ENCODE peak calls at places on chromosomes 6 and 20, in six cellular contexts. W is fibroblast of mammary gland, L is astrocyte of the spinal cord, F is NB4, E is WTC11, R is tibial nerve. N is an unnamed sample.

GRCh38 chr6:11166948-11167347 is 55.4 kb upstream of the ERVFRD-1 start:
- DNase-seq in E (no peak), L (no peak), W (no peak), R (no peak), F (no peak), N (no peak)

GRCh38 chr6:45626087-45626891 is 248.6 kb upstream of the SUPT3H start:
- DNase-seq in W (peak; percentile 99), R (no peak), L (peak; percentile 80), E (no peak), F (peak; percentile 93), N (no peak)

GRCh38 chr6:169251822-169252804 is 1.5 kb downstream of the THBS2 start:
- DNase-seq in W (no peak), E (no peak), L (no peak), R (no peak), F (no peak), N (no peak)

GRCh38 chr20:63058696-63059335 is 52.1 kb upstream of the BHLHE23 start:
- DNase-seq in W (no peak), F (no peak), L (no peak), R (no peak), E (peak; percentile 12), N (no peak)

GRCh38 chr6:129730477-129731165 is 20.6 kb upstream of the ARHGAP18 start:
- DNase-seq in F (peak; percentile 47), R (no peak), L (peak; percentile 53), E (no peak), W (peak; percentile 40), N (no peak)

GRCh38 chr20:50715694-50716093 is 15.7 kb upstream of the PARD6B start:
- DNase-seq in W (no peak), E (no peak), L (no peak), R (no peak), F (no peak), N (no peak)

GRCh38 chr6:12886961-12887775 is 170.6 kb downstream of the PHACTR1 start:
- DNase-seq in L (peak; percentile 23), F (no peak), E (no peak), R (no peak), W (peak; percentile 17), N (no peak)

GRCh38 chr20:51221791-51222408 is 199.0 kb upstream of the KCNG1 start:
- DNase-seq in R (no peak), F (peak; percentile 19), E (peak; percentile 70), W (peak; percentile 56), L (peak; percentile 85), N (peak; percentile 9)

GRCh38 chr20:58515240-58516212 is at the start of gene APCDD1L:
- DNase-seq in R (no peak), L (peak; percentile 59), E (no peak), W (peak; percentile 69), F (no peak), N (peak; percentile 18)

GRCh38 chr6:31826793-31827285 is 699 bp upstream of the HSPA1B start:
- DNase-seq in R (peak; percentile 88), L (no peak), W (peak; percentile 88), F (peak; percentile 86), E (peak; percentile 62), N (peak; percentile 45)

GRCh38 chr20:53829086-53829703 is 235.6 kb upstream of the ZNF217 start:
- DNase-seq in E (no peak), R (peak; percentile 38), F (peak; percentile 80), W (peak; percentile 98), L (peak; percentile 95), N (no peak)

GRCh38 chr6:43838276-43839036 is 68.4 kb downstream of the VEGFA start:
- DNase-seq in W (peak; percentile 69), F (peak; percentile 76), E (peak; percentile 55), L (peak; percentile 65), R (peak; percentile 28), N (peak; percentile 45)

GRCh38 chr6:136660727-136661126 is 110.5 kb upstream of the MAP7 start:
- DNase-seq in E (no peak), F (no peak), W (no peak), L (no peak), R (no peak), N (no peak)

GRCh38 chr20:43969501-43969900 is 54.8 kb downstream of the TOX2 start:
- DNase-seq in L (no peak), F (no peak), W (no peak), R (no peak), E (no peak), N (no peak)

GRCh38 chr20:40583195-40583594 is 105.8 kb downstream of the MAFB start:
- DNase-seq in E (no peak), L (no peak), W (no peak), R (peak; percentile 28), F (peak; percentile 20), N (no peak)

GRCh38 chr6:139545474-139546116 is 171.1 kb upstream of the CITED2 start:
- DNase-seq in L (peak; percentile 23), W (no peak), F (no peak), E (no peak), R (no peak), N (no peak)

GRCh38 chr6:92635553-92636153 is 783.7 kb downstream of the EPHA7 start:
- DNase-seq in L (no peak), F (no peak), E (no peak), R (no peak), W (no peak), N (no peak)

GRCh38 chr6:11215773-11216172 is 16.7 kb downstream of the NEDD9 start:
- DNase-seq in W (no peak), E (no peak), R (no peak), F (no peak), L (no peak), N (no peak)

GRCh38 chr6:2507016-2507415 is 243.7 kb downstream of the MYLK4 start:
- DNase-seq in L (no peak), F (no peak), W (no peak), R (no peak), E (no peak), N (no peak)

GRCh38 chr6:2503816-2504494 is 246.8 kb downstream of the MYLK4 start:
- DNase-seq in F (peak; percentile 93), E (no peak), R (no peak), W (peak; percentile 96), L (peak; percentile 62), N (no peak)

GRCh38 chr6:2504495-2505064 is 246.1 kb downstream of the MYLK4 start:
- DNase-seq in R (no peak), E (no peak), W (no peak), L (no peak), F (no peak), N (no peak)

GRCh38 chr6:2507638-2508037 is 243.1 kb downstream of the MYLK4 start:
- DNase-seq in E (no peak), R (no peak), F (no peak), W (no peak), L (no peak), N (no peak)

DNA sequence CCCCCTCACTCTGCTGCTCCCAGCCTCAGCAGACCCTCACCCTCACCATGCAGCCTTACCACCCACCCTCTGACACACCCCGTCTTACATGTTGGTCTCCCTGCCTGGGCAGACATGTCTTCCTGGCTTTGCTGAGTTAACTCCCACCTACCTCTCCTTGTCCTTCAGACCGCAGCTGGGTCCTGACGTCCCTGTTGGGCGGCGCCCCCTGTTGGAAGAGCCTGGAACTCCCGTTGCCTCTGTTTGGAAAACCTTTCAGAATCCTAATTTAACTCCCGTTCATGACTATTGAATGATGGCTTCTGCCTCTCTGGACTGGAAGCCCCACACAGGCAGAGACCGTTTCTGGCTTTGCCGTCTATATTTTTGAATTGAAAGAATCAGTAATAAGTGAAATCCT is 245.1 kb downstream of the MYLK4 start:
- DNase-seq in L (no peak), F (peak; percentile 60), W (peak; percentile 33), R (no peak), E (peak; percentile 80), N (peak; percentile 46)
- TF ChIP-seq CTCF in L (peak; percentile 36), F (peak; percentile 66), W (peak; percentile 46), R (no peak), E (peak; percentile 89), N (peak; percentile 50)

DNA sequence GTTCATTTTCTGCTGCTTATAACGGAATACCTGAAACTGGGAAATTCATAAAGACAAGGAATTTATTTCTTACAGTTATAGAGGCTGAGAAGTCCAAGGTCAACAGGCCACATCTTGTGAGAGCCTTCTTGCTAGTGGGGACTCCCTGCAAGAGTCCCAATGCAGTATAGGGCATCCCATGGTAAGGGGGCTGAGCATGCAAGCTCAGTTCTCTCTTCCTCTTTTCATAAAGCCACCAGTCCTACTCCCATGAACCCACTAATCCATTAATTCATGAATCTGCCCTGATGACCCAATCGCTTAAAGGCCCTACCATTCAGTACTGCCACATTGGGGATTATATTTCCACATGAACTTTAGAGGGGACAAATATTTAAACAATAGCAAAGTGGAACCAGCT is 26.5 kb downstream of the CYB5R4 start:
- DNase-seq in E (no peak), L (no peak), W (no peak), R (no peak), F (peak; percentile 37), N (no peak)
- TF ChIP-seq CTCF in E (no peak), L (no peak), W (no peak), R (no peak), F (no peak), N (no peak)

GRCh38 chr6:125027287-125027686 is 65.0 kb downstream of the RNF217 start:
- DNase-seq in W (no peak), E (no peak), F (no peak), L (no peak), R (no peak), N (no peak)
- TF ChIP-seq CTCF in W (no peak), E (no peak), F (no peak), L (no peak), R (no peak), N (no peak)

GRCh38 chr6:81750660-81751387 is 1.7 kb downstream of the TENT5A start:
- DNase-seq in W (no peak), E (no peak), F (peak; percentile 52), L (no peak), R (no peak), N (no peak)

GRCh38 chr6:81752969-81753708 is 658 bp upstream of the TENT5A start:
- DNase-seq in L (peak; percentile 94), R (peak; percentile 86), F (peak; percentile 95), E (peak; percentile 64), W (peak; percentile 87), N (peak; percentile 85)

GRCh38 chr6:81751388-81752083 is 945 bp downstream of the TENT5A start:
- DNase-seq in E (peak; percentile 44), W (no peak), R (peak; percentile 37), L (peak; percentile 45), F (peak; percentile 82), N (peak; percentile 52)

GRCh38 chr6:81753709-81754678 is 1.5 kb upstream of the TENT5A start:
- DNase-seq in L (peak; percentile 59), F (peak; percentile 93), R (peak; percentile 82), W (peak; percentile 68), E (peak; percentile 70), N (peak; percentile 73)

DNA sequence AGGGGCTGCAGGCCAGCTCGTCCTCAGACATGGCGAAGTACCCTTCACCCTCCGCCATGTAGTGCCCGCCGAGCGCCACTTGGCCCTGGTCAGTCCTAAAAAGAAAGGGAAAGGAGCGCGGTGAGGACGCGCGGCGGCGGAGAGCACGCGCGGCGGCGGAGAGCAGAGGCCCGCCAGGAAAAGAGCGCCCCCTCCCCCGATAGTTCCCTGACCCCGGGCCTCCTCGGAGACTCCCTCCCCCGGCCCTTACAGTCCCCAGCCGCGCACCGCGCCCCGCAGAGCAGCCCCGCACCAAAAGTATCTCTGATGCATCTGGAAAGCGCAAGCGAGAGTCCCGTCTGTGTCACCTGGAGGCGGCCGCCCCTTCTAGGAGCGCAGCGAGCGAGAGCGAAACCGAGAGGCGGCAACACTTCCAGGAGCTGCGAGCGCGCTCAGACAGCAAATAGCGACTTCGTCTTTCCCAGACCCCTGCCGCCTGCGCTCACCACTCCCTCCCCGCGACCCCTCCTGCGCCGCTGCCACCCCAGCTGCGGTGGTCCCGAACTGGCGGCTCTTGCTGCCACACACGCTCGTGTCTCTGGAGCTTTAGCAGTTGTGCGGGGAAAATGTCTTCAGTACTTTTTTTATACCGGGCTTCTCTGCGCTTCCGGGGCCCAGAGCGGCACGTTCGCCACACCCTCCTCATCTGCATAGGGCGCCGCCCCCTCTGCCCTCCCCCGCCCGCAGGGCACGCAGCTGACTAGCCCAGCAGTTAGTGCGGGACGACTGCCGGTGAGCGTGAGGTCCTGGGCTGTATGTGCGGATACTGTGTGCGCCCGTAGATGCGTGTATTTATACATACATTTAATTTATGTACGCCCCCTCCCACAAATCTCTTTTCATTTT is at the start of gene TENT5A:
- DNase-seq in L (peak; percentile 95), R (peak; percentile 93), E (peak; percentile 93), W (peak; percentile 88), F (peak; percentile 97), N (peak; percentile 86)
- TF ChIP-seq CTCF in L (no peak), R (peak; percentile 30), E (no peak), W (no peak), F (peak; percentile 16), N (no peak)